ENCODE peak calls at places on chromosomes 3 and 15, in four cellular contexts. M is iris pigment epithelial cell, F is activated T-cell treated with anti-CD3 and anti-CD28 coated beads for 1 hour, N is A172. K is an unnamed sample.

GRCh38 chr3:100225883-100226282 is 34.9 kb upstream of the TBC1D23 start:
- DNase-seq in M (no peak), F (no peak), N (no peak), K (no peak)

GRCh38 chr3:183298708-183299153 is 45.7 kb downstream of the B3GNT5 start:
- DNase-seq in M (peak), F (no peak), N (peak), K (peak)

GRCh38 chr3:112143251-112143650 is 10.2 kb upstream of the GCSAM start:
- DNase-seq in M (no peak), F (no peak), N (no peak), K (no peak)

GRCh38 chr15:40192942-40193341 is 32.1 kb downstream of the BUB1B start:
- DNase-seq in M (peak), F (no peak), N (peak), K (no peak)

GRCh38 chr15:89197503-89197971 is 23.8 kb downstream of the RLBP1 start:
- DNase-seq in M (no peak), F (no peak), N (no peak), K (peak)

GRCh38 chr3:32406481-32407408 is 15.1 kb downstream of the CMTM7 start:
- DNase-seq in M (no peak), F (no peak), N (no peak), K (no peak)

GRCh38 chr3:134366928-134367352 is 7.3 kb downstream of the AMOTL2 start:
- DNase-seq in M (no peak), F (no peak), N (no peak), K (peak)

GRCh38 chr15:78915341-78916087 is 29.3 kb downstream of the CTSH start:
- DNase-seq in M (peak), F (no peak), N (peak), K (peak)

GRCh38 chr3:159669753-159670152 is 318.9 kb upstream of the IL12A start:
- DNase-seq in M (peak), F (no peak), N (no peak), K (peak)

GRCh38 chr3:15982667-15983145 is 184.9 kb upstream of the ANKRD28 start:
- DNase-seq in M (peak), F (no peak), N (peak), K (no peak)

GRCh38 chr3:128498901-128499530 is 6.0 kb upstream of the GATA2 start:
- DNase-seq in M (no peak), F (no peak), N (no peak), K (peak)

GRCh38 chr3:193605876-193606275 is 12.9 kb downstream of the OPA1 start:
- DNase-seq in M (peak), F (peak), N (peak), K (peak)

GRCh38 chr3:14633819-14634424 is 17.6 kb upstream of the CCDC174 start:
- DNase-seq in M (peak), F (peak), N (peak), K (peak)

GRCh38 chr3:98329392-98330124 is 24.1 kb upstream of the OR5K4 start:
- DNase-seq in M (peak), F (peak), N (peak), K (peak)

GRCh38 chr3:108132727-108133373 is 42.0 kb upstream of the CD47 start:
- DNase-seq in M (peak), F (no peak), N (peak), K (no peak)

GRCh38 chr3:149332781-149333517 is 487 bp downstream of the TM4SF18 start:
- DNase-seq in M (peak), F (no peak), N (no peak), K (no peak)

GRCh38 chr3:108092556-108092955 is 1.7 kb upstream of the CD47 start:
- DNase-seq in M (no peak), F (no peak), N (no peak), K (no peak)

GRCh38 chr3:60696559-60697125 is 554.6 kb downstream of the FHIT start:
- DNase-seq in M (no peak), F (no peak), N (no peak), K (no peak)

GRCh38 chr3:143352850-143353550 is 233.4 kb downstream of the CHST2 start:
- DNase-seq in M (no peak), F (no peak), N (no peak), K (peak)

GRCh38 chr3:153601422-153601853 is 439.4 kb downstream of the RAP2B start:
- DNase-seq in M (peak), F (no peak), N (no peak), K (no peak)

GRCh38 chr15:68401496-68402431 is 30.2 kb downstream of the ITGA11 start:
- DNase-seq in M (no peak), F (no peak), N (no peak), K (no peak)

GRCh38 chr15:99504071-99504822 is 61.5 kb upstream of the MEF2A start:
- DNase-seq in M (no peak), F (no peak), N (no peak), K (peak)